ENCODE peak calls at places on chromosomes 5 and 9, in ten cellular contexts. One of them, this sample, is unnamed.

GRCh38 chr5:366541-367357 is 45.2 kb downstream of the AHRR start:
- DNase-seq in activated CD4-positive, alpha-beta memory T cell treated with anti-CD3 and anti-CD28 coated beads, Interleukin-2, amount 10 ng/mL, durations not matched to agents 7 days and 5 days: peak
- DNase-seq in astrocyte of the spinal cord: no peak
- DNase-seq in ovary: no peak
- DNase-seq in GM04504: no peak
- DNase-seq in pancreas: no peak
- DNase-seq in DMS153: no peak
- DNase-seq in non-pigmented ciliary epithelial cell: no peak
- DNase-seq in activated CD8-positive, alpha-beta memory T cell treated with anti-CD3 and anti-CD28 coated beads for 1 hour: no peak
- DNase-seq in C1 segment of cervical spinal cord: no peak
- DNase-seq in this sample: no peak

GRCh38 chr9:35110327-35110758 is 5.3 kb downstream of the ATOSB start:
- DNase-seq in activated CD4-positive, alpha-beta memory T cell treated with anti-CD3 and anti-CD28 coated beads, Interleukin-2, amount 10 ng/mL, durations not matched to agents 7 days and 5 days: no peak
- DNase-seq in non-pigmented ciliary epithelial cell: no peak
- DNase-seq in C1 segment of cervical spinal cord: peak
- DNase-seq in GM04504: peak
- DNase-seq in activated CD8-positive, alpha-beta memory T cell treated with anti-CD3 and anti-CD28 coated beads for 1 hour: no peak
- DNase-seq in DMS153: no peak
- DNase-seq in pancreas: no peak
- DNase-seq in ovary: no peak
- DNase-seq in astrocyte of the spinal cord: peak
- DNase-seq in this sample: no peak

GRCh38 chr5:112205840-112206239 is 213.2 kb downstream of the EPB41L4A start:
- DNase-seq in ovary: no peak
- DNase-seq in non-pigmented ciliary epithelial cell: no peak
- DNase-seq in activated CD8-positive, alpha-beta memory T cell treated with anti-CD3 and anti-CD28 coated beads for 1 hour: no peak
- DNase-seq in astrocyte of the spinal cord: no peak
- DNase-seq in GM04504: no peak
- DNase-seq in pancreas: no peak
- DNase-seq in DMS153: no peak
- DNase-seq in activated CD4-positive, alpha-beta memory T cell treated with anti-CD3 and anti-CD28 coated beads, Interleukin-2, amount 10 ng/mL, durations not matched to agents 7 days and 5 days: no peak
- DNase-seq in C1 segment of cervical spinal cord: no peak
- DNase-seq in this sample: no peak

GRCh38 chr5:172533058-172533398 is 78.7 kb upstream of the SH3PXD2B start:
- DNase-seq in GM04504: no peak
- DNase-seq in C1 segment of cervical spinal cord: no peak
- DNase-seq in non-pigmented ciliary epithelial cell: no peak
- DNase-seq in activated CD4-positive, alpha-beta memory T cell treated with anti-CD3 and anti-CD28 coated beads, Interleukin-2, amount 10 ng/mL, durations not matched to agents 7 days and 5 days: no peak
- DNase-seq in astrocyte of the spinal cord: no peak
- DNase-seq in activated CD8-positive, alpha-beta memory T cell treated with anti-CD3 and anti-CD28 coated beads for 1 hour: no peak
- DNase-seq in pancreas: no peak
- DNase-seq in DMS153: peak
- DNase-seq in ovary: no peak
- DNase-seq in this sample: no peak

GRCh38 chr5:44246986-44247385 is 142.2 kb downstream of the FGF10 start:
- DNase-seq in DMS153: no peak
- DNase-seq in pancreas: no peak
- DNase-seq in activated CD8-positive, alpha-beta memory T cell treated with anti-CD3 and anti-CD28 coated beads for 1 hour: no peak
- DNase-seq in non-pigmented ciliary epithelial cell: no peak
- DNase-seq in ovary: no peak
- DNase-seq in C1 segment of cervical spinal cord: no peak
- DNase-seq in activated CD4-positive, alpha-beta memory T cell treated with anti-CD3 and anti-CD28 coated beads, Interleukin-2, amount 10 ng/mL, durations not matched to agents 7 days and 5 days: no peak
- DNase-seq in GM04504: no peak
- DNase-seq in astrocyte of the spinal cord: no peak
- DNase-seq in this sample: no peak

GRCh38 chr5:37005946-37006540 is 129.5 kb downstream of the NIPBL start:
- DNase-seq in ovary: no peak
- DNase-seq in activated CD4-positive, alpha-beta memory T cell treated with anti-CD3 and anti-CD28 coated beads, Interleukin-2, amount 10 ng/mL, durations not matched to agents 7 days and 5 days: no peak
- DNase-seq in pancreas: no peak
- DNase-seq in activated CD8-positive, alpha-beta memory T cell treated with anti-CD3 and anti-CD28 coated beads for 1 hour: no peak
- DNase-seq in DMS153: peak
- DNase-seq in non-pigmented ciliary epithelial cell: no peak
- DNase-seq in astrocyte of the spinal cord: peak
- DNase-seq in C1 segment of cervical spinal cord: no peak
- DNase-seq in GM04504: peak
- DNase-seq in this sample: no peak

GRCh38 chr5:32280656-32281081 is 32.1 kb downstream of the MTMR12 start:
- DNase-seq in pancreas: no peak
- DNase-seq in C1 segment of cervical spinal cord: no peak
- DNase-seq in non-pigmented ciliary epithelial cell: no peak
- DNase-seq in ovary: no peak
- DNase-seq in GM04504: no peak
- DNase-seq in astrocyte of the spinal cord: no peak
- DNase-seq in DMS153: no peak
- DNase-seq in activated CD4-positive, alpha-beta memory T cell treated with anti-CD3 and anti-CD28 coated beads, Interleukin-2, amount 10 ng/mL, durations not matched to agents 7 days and 5 days: peak
- DNase-seq in activated CD8-positive, alpha-beta memory T cell treated with anti-CD3 and anti-CD28 coated beads for 1 hour: no peak
- DNase-seq in this sample: no peak

GRCh38 chr5:79201206-79201605 is 34.7 kb upstream of the JMY start:
- DNase-seq in pancreas: no peak
- DNase-seq in GM04504: no peak
- DNase-seq in DMS153: no peak
- DNase-seq in non-pigmented ciliary epithelial cell: no peak
- DNase-seq in activated CD8-positive, alpha-beta memory T cell treated with anti-CD3 and anti-CD28 coated beads for 1 hour: no peak
- DNase-seq in ovary: no peak
- DNase-seq in C1 segment of cervical spinal cord: no peak
- DNase-seq in astrocyte of the spinal cord: no peak
- DNase-seq in activated CD4-positive, alpha-beta memory T cell treated with anti-CD3 and anti-CD28 coated beads, Interleukin-2, amount 10 ng/mL, durations not matched to agents 7 days and 5 days: no peak
- DNase-seq in this sample: no peak

GRCh38 chr5:74174366-74174765 is 466.2 kb downstream of the ENC1 start:
- DNase-seq in non-pigmented ciliary epithelial cell: no peak
- DNase-seq in GM04504: no peak
- DNase-seq in C1 segment of cervical spinal cord: no peak
- DNase-seq in activated CD4-positive, alpha-beta memory T cell treated with anti-CD3 and anti-CD28 coated beads, Interleukin-2, amount 10 ng/mL, durations not matched to agents 7 days and 5 days: no peak
- DNase-seq in activated CD8-positive, alpha-beta memory T cell treated with anti-CD3 and anti-CD28 coated beads for 1 hour: no peak
- DNase-seq in DMS153: no peak
- DNase-seq in astrocyte of the spinal cord: peak
- DNase-seq in pancreas: no peak
- DNase-seq in ovary: no peak
- DNase-seq in this sample: no peak

GRCh38 chr9:89361816-89362646 is 43.7 kb downstream of the SECISBP2 start:
- DNase-seq in GM04504: no peak
- DNase-seq in ovary: peak
- DNase-seq in non-pigmented ciliary epithelial cell: no peak
- DNase-seq in activated CD4-positive, alpha-beta memory T cell treated with anti-CD3 and anti-CD28 coated beads, Interleukin-2, amount 10 ng/mL, durations not matched to agents 7 days and 5 days: peak
- DNase-seq in DMS153: no peak
- DNase-seq in C1 segment of cervical spinal cord: no peak
- DNase-seq in pancreas: peak
- DNase-seq in astrocyte of the spinal cord: no peak
- DNase-seq in activated CD8-positive, alpha-beta memory T cell treated with anti-CD3 and anti-CD28 coated beads for 1 hour: no peak
- DNase-seq in this sample: no peak

GRCh38 chr5:22531986-22532385 is 321.2 kb downstream of the CDH12 start:
- DNase-seq in pancreas: no peak
- DNase-seq in GM04504: no peak
- DNase-seq in C1 segment of cervical spinal cord: no peak
- DNase-seq in astrocyte of the spinal cord: no peak
- DNase-seq in ovary: no peak
- DNase-seq in activated CD8-positive, alpha-beta memory T cell treated with anti-CD3 and anti-CD28 coated beads for 1 hour: no peak
- DNase-seq in activated CD4-positive, alpha-beta memory T cell treated with anti-CD3 and anti-CD28 coated beads, Interleukin-2, amount 10 ng/mL, durations not matched to agents 7 days and 5 days: no peak
- DNase-seq in non-pigmented ciliary epithelial cell: no peak
- DNase-seq in DMS153: no peak
- DNase-seq in this sample: no peak

GRCh38 chr5:151144275-151144674 is 13.3 kb downstream of the ANXA6 start:
- DNase-seq in ovary: no peak
- DNase-seq in activated CD8-positive, alpha-beta memory T cell treated with anti-CD3 and anti-CD28 coated beads for 1 hour: no peak
- DNase-seq in astrocyte of the spinal cord: no peak
- DNase-seq in non-pigmented ciliary epithelial cell: no peak
- DNase-seq in pancreas: no peak
- DNase-seq in DMS153: no peak
- DNase-seq in C1 segment of cervical spinal cord: no peak
- DNase-seq in activated CD4-positive, alpha-beta memory T cell treated with anti-CD3 and anti-CD28 coated beads, Interleukin-2, amount 10 ng/mL, durations not matched to agents 7 days and 5 days: no peak
- DNase-seq in GM04504: no peak
- DNase-seq in this sample: no peak

GRCh38 chr9:121088576-121088975 is 13.8 kb downstream of the CNTRL start:
- DNase-seq in non-pigmented ciliary epithelial cell: no peak
- DNase-seq in ovary: no peak
- DNase-seq in DMS153: no peak
- DNase-seq in activated CD8-positive, alpha-beta memory T cell treated with anti-CD3 and anti-CD28 coated beads for 1 hour: no peak
- DNase-seq in activated CD4-positive, alpha-beta memory T cell treated with anti-CD3 and anti-CD28 coated beads, Interleukin-2, amount 10 ng/mL, durations not matched to agents 7 days and 5 days: no peak
- DNase-seq in C1 segment of cervical spinal cord: no peak
- DNase-seq in astrocyte of the spinal cord: no peak
- DNase-seq in GM04504: no peak
- DNase-seq in pancreas: no peak
- DNase-seq in this sample: no peak

GRCh38 chr5:17001418-17001817 is 65.3 kb upstream of the MYO10 start:
- DNase-seq in C1 segment of cervical spinal cord: no peak
- DNase-seq in astrocyte of the spinal cord: peak
- DNase-seq in DMS153: no peak
- DNase-seq in pancreas: no peak
- DNase-seq in non-pigmented ciliary epithelial cell: no peak
- DNase-seq in activated CD8-positive, alpha-beta memory T cell treated with anti-CD3 and anti-CD28 coated beads for 1 hour: no peak
- DNase-seq in activated CD4-positive, alpha-beta memory T cell treated with anti-CD3 and anti-CD28 coated beads, Interleukin-2, amount 10 ng/mL, durations not matched to agents 7 days and 5 days: no peak
- DNase-seq in ovary: no peak
- DNase-seq in GM04504: no peak
- DNase-seq in this sample: no peak

GRCh38 chr5:77645158-77645994 is 6.9 kb upstream of the OTP start:
- DNase-seq in activated CD8-positive, alpha-beta memory T cell treated with anti-CD3 and anti-CD28 coated beads for 1 hour: no peak
- DNase-seq in GM04504: no peak
- DNase-seq in pancreas: peak
- DNase-seq in astrocyte of the spinal cord: no peak
- DNase-seq in non-pigmented ciliary epithelial cell: no peak
- DNase-seq in DMS153: no peak
- DNase-seq in ovary: no peak
- DNase-seq in C1 segment of cervical spinal cord: no peak
- DNase-seq in activated CD4-positive, alpha-beta memory T cell treated with anti-CD3 and anti-CD28 coated beads, Interleukin-2, amount 10 ng/mL, durations not matched to agents 7 days and 5 days: peak
- DNase-seq in this sample: no peak

GRCh38 chr5:174692982-174693422 is 31.4 kb upstream of the MSX2 start:
- DNase-seq in activated CD4-positive, alpha-beta memory T cell treated with anti-CD3 and anti-CD28 coated beads, Interleukin-2, amount 10 ng/mL, durations not matched to agents 7 days and 5 days: no peak
- DNase-seq in non-pigmented ciliary epithelial cell: no peak
- DNase-seq in activated CD8-positive, alpha-beta memory T cell treated with anti-CD3 and anti-CD28 coated beads for 1 hour: no peak
- DNase-seq in C1 segment of cervical spinal cord: no peak
- DNase-seq in pancreas: no peak
- DNase-seq in ovary: no peak
- DNase-seq in astrocyte of the spinal cord: no peak
- DNase-seq in GM04504: no peak
- DNase-seq in DMS153: no peak
- DNase-seq in this sample: no peak

GRCh38 chr5:178527458-178528307 is 62.5 kb downstream of the COL23A1 start:
- DNase-seq in non-pigmented ciliary epithelial cell: no peak
- DNase-seq in GM04504: no peak
- DNase-seq in activated CD8-positive, alpha-beta memory T cell treated with anti-CD3 and anti-CD28 coated beads for 1 hour: no peak
- DNase-seq in DMS153: no peak
- DNase-seq in ovary: no peak
- DNase-seq in C1 segment of cervical spinal cord: no peak
- DNase-seq in astrocyte of the spinal cord: peak
- DNase-seq in pancreas: no peak
- DNase-seq in activated CD4-positive, alpha-beta memory T cell treated with anti-CD3 and anti-CD28 coated beads, Interleukin-2, amount 10 ng/mL, durations not matched to agents 7 days and 5 days: no peak
- DNase-seq in this sample: no peak

GRCh38 chr5:41636605-41637004 is 126.2 kb upstream of the PLCXD3 start:
- DNase-seq in pancreas: no peak
- DNase-seq in DMS153: no peak
- DNase-seq in non-pigmented ciliary epithelial cell: peak
- DNase-seq in activated CD4-positive, alpha-beta memory T cell treated with anti-CD3 and anti-CD28 coated beads, Interleukin-2, amount 10 ng/mL, durations not matched to agents 7 days and 5 days: no peak
- DNase-seq in ovary: peak
- DNase-seq in activated CD8-positive, alpha-beta memory T cell treated with anti-CD3 and anti-CD28 coated beads for 1 hour: no peak
- DNase-seq in astrocyte of the spinal cord: peak
- DNase-seq in GM04504: no peak
- DNase-seq in C1 segment of cervical spinal cord: no peak
- DNase-seq in this sample: no peak

GRCh38 chr9:22255337-22255736 is 191.3 kb upstream of the DMRTA1 start:
- DNase-seq in ovary: no peak
- DNase-seq in GM04504: no peak
- DNase-seq in pancreas: no peak
- DNase-seq in DMS153: no peak
- DNase-seq in activated CD8-positive, alpha-beta memory T cell treated with anti-CD3 and anti-CD28 coated beads for 1 hour: no peak
- DNase-seq in non-pigmented ciliary epithelial cell: no peak
- DNase-seq in astrocyte of the spinal cord: no peak
- DNase-seq in activated CD4-positive, alpha-beta memory T cell treated with anti-CD3 and anti-CD28 coated beads, Interleukin-2, amount 10 ng/mL, durations not matched to agents 7 days and 5 days: no peak
- DNase-seq in C1 segment of cervical spinal cord: no peak
- DNase-seq in this sample: no peak

GRCh38 chr5:168810641-168811040 is 231.5 kb upstream of the PANK3 start:
- DNase-seq in C1 segment of cervical spinal cord: no peak
- DNase-seq in ovary: no peak
- DNase-seq in activated CD8-positive, alpha-beta memory T cell treated with anti-CD3 and anti-CD28 coated beads for 1 hour: no peak
- DNase-seq in astrocyte of the spinal cord: no peak
- DNase-seq in pancreas: no peak
- DNase-seq in GM04504: no peak
- DNase-seq in non-pigmented ciliary epithelial cell: no peak
- DNase-seq in DMS153: no peak
- DNase-seq in activated CD4-positive, alpha-beta memory T cell treated with anti-CD3 and anti-CD28 coated beads, Interleukin-2, amount 10 ng/mL, durations not matched to agents 7 days and 5 days: no peak
- DNase-seq in this sample: no peak

GRCh38 chr5:6829150-6829784 is 116.0 kb downstream of the TENT4A start:
- DNase-seq in non-pigmented ciliary epithelial cell: no peak
- DNase-seq in DMS153: no peak
- DNase-seq in GM04504: no peak
- DNase-seq in C1 segment of cervical spinal cord: no peak
- DNase-seq in astrocyte of the spinal cord: no peak
- DNase-seq in ovary: no peak
- DNase-seq in activated CD8-positive, alpha-beta memory T cell treated with anti-CD3 and anti-CD28 coated beads for 1 hour: no peak
- DNase-seq in activated CD4-positive, alpha-beta memory T cell treated with anti-CD3 and anti-CD28 coated beads, Interleukin-2, amount 10 ng/mL, durations not matched to agents 7 days and 5 days: peak
- DNase-seq in pancreas: no peak
- DNase-seq in this sample: no peak

GRCh38 chr5:93294184-93294583 is 286.8 kb downstream of the NR2F1-AS1 start:
- DNase-seq in activated CD8-positive, alpha-beta memory T cell treated with anti-CD3 and anti-CD28 coated beads for 1 hour: no peak
- DNase-seq in astrocyte of the spinal cord: peak
- DNase-seq in DMS153: no peak
- DNase-seq in C1 segment of cervical spinal cord: no peak
- DNase-seq in non-pigmented ciliary epithelial cell: no peak
- DNase-seq in ovary: no peak
- DNase-seq in pancreas: no peak
- DNase-seq in GM04504: peak
- DNase-seq in activated CD4-positive, alpha-beta memory T cell treated with anti-CD3 and anti-CD28 coated beads, Interleukin-2, amount 10 ng/mL, durations not matched to agents 7 days and 5 days: no peak
- DNase-seq in this sample: no peak

GRCh38 chr9:135320943-135321342 is 158.6 kb upstream of the PPP1R26 start:
- DNase-seq in DMS153: no peak
- DNase-seq in activated CD8-positive, alpha-beta memory T cell treated with anti-CD3 and anti-CD28 coated beads for 1 hour: no peak
- DNase-seq in C1 segment of cervical spinal cord: no peak
- DNase-seq in astrocyte of the spinal cord: no peak
- DNase-seq in non-pigmented ciliary epithelial cell: no peak
- DNase-seq in pancreas: no peak
- DNase-seq in activated CD4-positive, alpha-beta memory T cell treated with anti-CD3 and anti-CD28 coated beads, Interleukin-2, amount 10 ng/mL, durations not matched to agents 7 days and 5 days: no peak
- DNase-seq in GM04504: no peak
- DNase-seq in ovary: no peak
- DNase-seq in this sample: peak

GRCh38 chr5:2465383-2465782 is 286.1 kb downstream of the IRX2 start:
- DNase-seq in DMS153: no peak
- DNase-seq in GM04504: no peak
- DNase-seq in non-pigmented ciliary epithelial cell: no peak
- DNase-seq in astrocyte of the spinal cord: no peak
- DNase-seq in activated CD8-positive, alpha-beta memory T cell treated with anti-CD3 and anti-CD28 coated beads for 1 hour: no peak
- DNase-seq in ovary: no peak
- DNase-seq in activated CD4-positive, alpha-beta memory T cell treated with anti-CD3 and anti-CD28 coated beads, Interleukin-2, amount 10 ng/mL, durations not matched to agents 7 days and 5 days: no peak
- DNase-seq in pancreas: no peak
- DNase-seq in C1 segment of cervical spinal cord: no peak
- DNase-seq in this sample: no peak

GRCh38 chr5:181221105-181221791 is 1.8 kb upstream of the TRIM41 start:
- DNase-seq in pancreas: no peak
- DNase-seq in astrocyte of the spinal cord: no peak
- DNase-seq in non-pigmented ciliary epithelial cell: no peak
- DNase-seq in GM04504: no peak
- DNase-seq in DMS153: no peak
- DNase-seq in activated CD4-positive, alpha-beta memory T cell treated with anti-CD3 and anti-CD28 coated beads, Interleukin-2, amount 10 ng/mL, durations not matched to agents 7 days and 5 days: peak
- DNase-seq in ovary: peak
- DNase-seq in activated CD8-positive, alpha-beta memory T cell treated with anti-CD3 and anti-CD28 coated beads for 1 hour: peak
- DNase-seq in C1 segment of cervical spinal cord: no peak
- DNase-seq in this sample: peak

GRCh38 chr5:143922718-143923117 is 110.8 kb downstream of the HMHB1 start:
- DNase-seq in non-pigmented ciliary epithelial cell: no peak
- DNase-seq in DMS153: no peak
- DNase-seq in ovary: no peak
- DNase-seq in C1 segment of cervical spinal cord: no peak
- DNase-seq in activated CD4-positive, alpha-beta memory T cell treated with anti-CD3 and anti-CD28 coated beads, Interleukin-2, amount 10 ng/mL, durations not matched to agents 7 days and 5 days: no peak
- DNase-seq in astrocyte of the spinal cord: peak
- DNase-seq in GM04504: peak
- DNase-seq in pancreas: no peak
- DNase-seq in activated CD8-positive, alpha-beta memory T cell treated with anti-CD3 and anti-CD28 coated beads for 1 hour: no peak
- DNase-seq in this sample: no peak

GRCh38 chr5:179749857-179750508 is 17.4 kb downstream of the MAML1 start:
- DNase-seq in astrocyte of the spinal cord: no peak
- DNase-seq in pancreas: no peak
- DNase-seq in activated CD8-positive, alpha-beta memory T cell treated with anti-CD3 and anti-CD28 coated beads for 1 hour: no peak
- DNase-seq in activated CD4-positive, alpha-beta memory T cell treated with anti-CD3 and anti-CD28 coated beads, Interleukin-2, amount 10 ng/mL, durations not matched to agents 7 days and 5 days: no peak
- DNase-seq in ovary: no peak
- DNase-seq in DMS153: no peak
- DNase-seq in GM04504: no peak
- DNase-seq in non-pigmented ciliary epithelial cell: no peak
- DNase-seq in C1 segment of cervical spinal cord: no peak
- DNase-seq in this sample: no peak

GRCh38 chr9:128419061-128419925 is 1.4 kb upstream of the CERCAM start:
- DNase-seq in astrocyte of the spinal cord: no peak
- DNase-seq in GM04504: no peak
- DNase-seq in pancreas: no peak
- DNase-seq in ovary: no peak
- DNase-seq in DMS153: peak
- DNase-seq in non-pigmented ciliary epithelial cell: no peak
- DNase-seq in C1 segment of cervical spinal cord: peak
- DNase-seq in activated CD8-positive, alpha-beta memory T cell treated with anti-CD3 and anti-CD28 coated beads for 1 hour: no peak
- DNase-seq in activated CD4-positive, alpha-beta memory T cell treated with anti-CD3 and anti-CD28 coated beads, Interleukin-2, amount 10 ng/mL, durations not matched to agents 7 days and 5 days: no peak
- DNase-seq in this sample: no peak